ENCODE peak calls at places on chromosome 7, in four cellular contexts. I is activated CD4-positive, alpha-beta T cell treated with anti-CD3 and anti-CD28 coated beads for 48 hours; W is bronchial epithelial cell; E is activated CD8-positive, alpha-beta T cell treated with anti-CD3 and anti-CD28 coated beads for 36 hours. R is an unnamed sample.

GRCh38 chr7:116780966-116781365 is 81.4 kb upstream of the CAPZA2 start:
- DNase-seq in W (peak), E (no peak), I (no peak), R (no peak)

GRCh38 chr7:29254663-29255062 is 60.1 kb downstream of the CHN2 start:
- DNase-seq in E (no peak), I (no peak), W (peak), R (no peak)

GRCh38 chr7:111560773-111561658 is 1.3 kb downstream of the IMMP2L start:
- DNase-seq in E (no peak), W (peak), I (peak), R (peak)

GRCh38 chr7:139035588-139036353 is at the start of gene ZC3HAV1L:
- DNase-seq in W (peak), E (peak), I (peak), R (peak)

GRCh38 chr7:14899065-14899464 is 3.5 kb downstream of the DGKB start:
- DNase-seq in W (no peak), E (no peak), I (no peak), R (peak)

GRCh38 chr7:81769891-81770818 is at the start of gene HGF:
- DNase-seq in W (no peak), I (no peak), E (no peak), R (peak)

GRCh38 chr7:2999078-2999500 is 44.6 kb downstream of the CARD11 start:
- DNase-seq in I (no peak), E (no peak), W (peak), R (no peak)

GRCh38 chr7:106717997-106718871 is 57.3 kb upstream of the CCDC71L start:
- DNase-seq in E (peak), W (peak), I (peak), R (peak)

GRCh38 chr7:47819054-47819920 is 129.0 kb downstream of the PKD1L1 start:
- DNase-seq in W (peak), I (peak), E (peak), R (peak)

GRCh38 chr7:45691155-45691656 is 117.0 kb downstream of the ADCY1 start:
- DNase-seq in I (no peak), E (no peak), W (no peak), R (no peak)

GRCh38 chr7:8063706-8064297 is 95.2 kb downstream of the GLCCI1 start:
- DNase-seq in I (no peak), W (peak), E (no peak), R (peak)

GRCh38 chr7:127880454-127880853 is 150.8 kb downstream of the LRRC4 start:
- DNase-seq in E (no peak), I (no peak), W (no peak), R (no peak)